ENCODE peak calls at places on chromosomes 2 and 18, in five cellular contexts. U is brain microvascular endothelial cell, X is neural progenitor cell, G is HL-60, Q is IMR-90. K is an unnamed sample.

GRCh38 chr18:55053976-55054375 is 94.7 kb upstream of the CCDC68 start:
- DNase-seq in U (no peak), X (no peak), G (no peak), Q (peak; percentile 2), K (peak; percentile 80)

GRCh38 chr2:199985625-199986207 is 30.3 kb downstream of the MAIP1 start:
- DNase-seq in U (peak; percentile 66), X (peak; percentile 71), G (peak; percentile 85), Q (peak; percentile 81), K (peak; percentile 72)

GRCh38 chr2:241509408-241509784 is 1.0 kb upstream of the STK25 start:
- DNase-seq in U (no peak), X (no peak), G (no peak), Q (no peak), K (no peak)

GRCh38 chr2:239378918-239379640 is 21.7 kb downstream of the HDAC4 start:
- DNase-seq in U (no peak), X (no peak), G (peak; percentile 54), Q (no peak), K (no peak)

GRCh38 chr18:5106730-5107129 is 90.3 kb downstream of the AKAIN1 start:
- DNase-seq in U (no peak), X (peak; percentile 12), G (no peak), Q (no peak), K (no peak)

GRCh38 chr2:240840435-240841060 is 20.5 kb upstream of the KIF1A start:
- DNase-seq in U (peak; percentile 71), X (peak; percentile 81), G (peak; percentile 28), Q (peak; percentile 70), K (peak; percentile 57)

GRCh38 chr18:5975111-5975622 is 79.8 kb upstream of the TMEM200C start:
- DNase-seq in U (peak; percentile 75), X (no peak), G (no peak), Q (peak; percentile 89), K (peak; percentile 66)

GRCh38 chr2:140718999-140719398 is 1411.8 kb downstream of the LRP1B start:
- DNase-seq in U (no peak), X (no peak), G (no peak), Q (no peak), K (no peak)

GRCh38 chr18:69469444-69469919 is 68.8 kb downstream of the DOK6 start:
- DNase-seq in U (no peak), X (peak; percentile 40), G (peak; percentile 44), Q (no peak), K (no peak)

GRCh38 chr2:26917135-26917836 is 53.2 kb upstream of the MAPRE3 start:
- DNase-seq in U (no peak), X (no peak), G (no peak), Q (no peak), K (no peak)

GRCh38 chr2:188629890-188630483 is 338.3 kb downstream of the GULP1 start:
- DNase-seq in U (peak; percentile 24), X (peak; percentile 3), G (no peak), Q (peak; percentile 51), K (peak; percentile 49)

GRCh38 chr18:74897971-74898657 is 300.4 kb downstream of the ZNF407 start:
- DNase-seq in U (peak; percentile 57), X (no peak), G (no peak), Q (peak; percentile 85), K (peak; percentile 51)

GRCh38 chr2:43114210-43114609 is 112.2 kb downstream of the ZFP36L2 start:
- DNase-seq in U (no peak), X (no peak), G (no peak), Q (peak; percentile 35), K (no peak)

GRCh38 chr2:127413782-127414743 is 4.2 kb upstream of the PROC start:
- DNase-seq in U (no peak), X (no peak), G (no peak), Q (peak; percentile 78), K (peak; percentile 71)

GRCh38 chr2:140695163-140695562 is 1435.7 kb downstream of the LRP1B start:
- DNase-seq in U (peak; percentile 48), X (peak; percentile 17), G (no peak), Q (peak; percentile 62), K (peak; percentile 60)

GRCh38 chr2:147636888-147637270 is 207.9 kb upstream of the ACVR2A start:
- DNase-seq in U (no peak), X (no peak), G (no peak), Q (no peak), K (no peak)

GRCh38 chr2:136297974-136298373 is 180.0 kb upstream of the CXCR4 start:
- DNase-seq in U (no peak), X (no peak), G (no peak), Q (no peak), K (no peak)

GRCh38 chr2:241887806-241888522 is 18.4 kb downstream of the RTP5 start:
- DNase-seq in U (no peak), X (no peak), G (no peak), Q (no peak), K (no peak)

GRCh38 chr2:47128705-47129104 is 26.4 kb downstream of the STPG4 start:
- DNase-seq in U (no peak), X (no peak), G (no peak), Q (no peak), K (no peak)

GRCh38 chr2:130152816-130153595 is 8.1 kb upstream of the CCDC74B start:
- DNase-seq in U (no peak), X (no peak), G (no peak), Q (no peak), K (no peak)

GRCh38 chr2:199659207-199659606 is 191.8 kb downstream of the FTCDNL1 start:
- DNase-seq in U (peak; percentile 17), X (peak; percentile 89), G (peak; percentile 30), Q (peak; percentile 3), K (peak; percentile 29)

GRCh38 chr2:72572501-72572900 is 253.3 kb downstream of the EXOC6B start:
- DNase-seq in U (peak; percentile 92), X (no peak), G (no peak), Q (peak; percentile 61), K (peak; percentile 75)

GRCh38 chr2:14524041-14524802 is 108.3 kb upstream of the LRATD1 start:
- DNase-seq in U (no peak), X (no peak), G (no peak), Q (peak; percentile 89), K (peak; percentile 82)

GRCh38 chr2:241007880-241008710 is 9.7 kb downstream of the SNED1 start:
- DNase-seq in U (no peak), X (no peak), G (no peak), Q (no peak), K (no peak)

GRCh38 chr2:226354434-226354833 is 445.2 kb downstream of the IRS1 start:
- DNase-seq in U (peak; percentile 7), X (no peak), G (no peak), Q (peak; percentile 74), K (peak; percentile 72)

GRCh38 chr2:43241558-43241957 is 15.2 kb upstream of the ZFP36L2 start:
- DNase-seq in U (no peak), X (no peak), G (no peak), Q (no peak), K (no peak)

GRCh38 chr2:179594268-179595112 is 266.9 kb downstream of the ZNF385B start:
- DNase-seq in U (no peak), X (no peak), G (no peak), Q (no peak), K (no peak)

GRCh38 chr18:58135806-58136331 is 91.8 kb downstream of the NEDD4L start:
- DNase-seq in U (peak; percentile 57), X (peak; percentile 80), G (peak; percentile 61), Q (peak; percentile 74), K (peak; percentile 68)

GRCh38 chr2:139365189-139365588 is 585.0 kb upstream of the NXPH2 start:
- DNase-seq in U (no peak), X (no peak), G (no peak), Q (no peak), K (no peak)

GRCh38 chr2:9665903-9666302 is 35.1 kb upstream of the YWHAQ start:
- DNase-seq in U (peak; percentile 90), X (no peak), G (no peak), Q (peak; percentile 92), K (peak; percentile 88)

GRCh38 chr2:60426908-60427307 is 126.5 kb downstream of the BCL11A start:
- DNase-seq in U (no peak), X (no peak), G (no peak), Q (no peak), K (no peak)

GRCh38 chr2:65300772-65301711 is 73.4 kb downstream of the ACTR2 start:
- DNase-seq in U (peak; percentile 84), X (peak; percentile 47), G (peak; percentile 51), Q (peak; percentile 89), K (peak; percentile 96)
- H3K4me3 ChIP-seq in U (no peak overlapping the region), X (no peak overlapping the region), G (no peak overlapping the region), Q (peak overlapping the region; percentile 12), K (peak overlapping the region; percentile 39)

DNA sequence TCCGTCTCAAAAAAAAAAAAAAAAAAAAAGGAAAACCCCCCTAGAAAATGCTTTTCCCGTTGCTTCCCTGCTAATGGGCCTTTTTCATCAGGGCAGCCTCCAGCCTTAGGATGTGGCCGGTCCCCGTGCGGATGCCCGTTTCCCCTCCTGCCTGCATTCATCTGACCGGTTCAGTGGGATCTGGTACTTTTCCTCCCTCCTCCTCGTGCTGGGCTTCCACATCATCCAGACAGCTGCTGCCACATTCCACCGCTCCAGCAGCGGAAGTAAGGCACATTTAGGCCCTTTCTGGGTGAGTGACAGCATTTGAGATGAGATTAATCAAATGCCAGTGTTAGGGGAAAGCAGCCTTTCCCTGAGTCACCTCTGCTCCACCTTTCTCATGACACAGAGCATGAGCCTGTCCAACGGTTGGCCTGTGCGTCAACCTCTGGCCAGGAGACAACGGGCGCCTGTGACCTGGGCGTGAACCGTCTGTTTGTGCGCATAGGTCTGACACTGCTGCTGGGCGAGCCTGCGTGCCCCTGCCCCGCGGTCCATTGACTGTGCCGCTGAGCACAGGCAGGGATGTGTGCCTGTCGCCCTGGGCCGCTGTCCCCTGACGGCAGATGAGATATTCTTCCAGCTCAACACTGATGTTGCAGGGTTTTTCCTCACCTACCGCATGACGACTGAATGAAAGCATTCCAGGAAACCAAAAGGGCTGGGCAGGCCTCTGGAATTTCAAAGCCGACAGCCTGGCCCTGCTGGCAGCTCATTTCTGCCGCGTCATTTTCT is 174.0 kb downstream of the TGIF1 start:
- DNase-seq in U (peak; percentile 96), X (peak; percentile 93), G (no peak), Q (peak; percentile 98), K (peak; percentile 99)
- TF ChIP-seq CTCF in U (no peak), X (no peak), G (no peak), Q (no peak), K (no peak)

GRCh38 chr2:42052702-42053481 is 5.1 kb downstream of the PKDCC start:
- DNase-seq in U (peak; percentile 45), X (no peak), G (no peak), Q (peak; percentile 67), K (no peak)

GRCh38 chr2:42054657-42055430 is 7.0 kb downstream of the PKDCC start:
- DNase-seq in U (no peak), X (no peak), G (no peak), Q (no peak), K (no peak)

GRCh38 chr2:42053791-42054656 is 6.2 kb downstream of the PKDCC start:
- DNase-seq in U (no peak), X (no peak), G (no peak), Q (no peak), K (no peak)

GRCh38 chr2:42051168-42052125 is 3.6 kb downstream of the PKDCC start:
- DNase-seq in U (no peak), X (peak; percentile 65), G (no peak), Q (no peak), K (no peak)

GRCh38 chr2:42053482-42053790 is 5.6 kb downstream of the PKDCC start:
- DNase-seq in U (no peak), X (no peak), G (no peak), Q (no peak), K (no peak)
- H3K4me3 ChIP-seq in U (no peak overlapping the region), X (no peak overlapping the region), G (no peak overlapping the region), Q (no peak overlapping the region), K (no peak overlapping the region)

DNA sequence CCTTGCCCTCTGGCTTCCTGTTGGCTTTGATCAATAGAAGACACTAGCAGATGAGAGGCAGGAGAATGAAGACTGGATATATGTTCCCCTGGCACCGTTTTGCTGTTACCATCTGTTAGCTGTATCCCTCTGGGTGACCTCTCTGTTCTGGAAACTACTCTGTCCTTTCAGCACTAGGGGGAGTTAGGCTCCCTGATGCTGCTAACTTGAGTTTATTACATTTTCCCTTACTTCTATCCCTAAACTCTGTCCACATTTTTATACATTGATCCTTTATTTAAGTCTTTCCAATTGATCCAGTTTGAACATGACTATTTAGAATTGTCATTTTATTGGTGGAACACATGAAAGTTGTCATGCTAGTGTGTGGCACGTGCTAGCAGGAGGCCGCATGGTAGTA is 1014.3 kb upstream of the CDH2 start:
- DNase-seq in U (no peak), X (peak; percentile 12), G (no peak), Q (peak; percentile 45), K (peak; percentile 41)
- TF ChIP-seq CTCF in U (peak; percentile 63), X (peak; percentile 56), G (no peak), Q (peak; percentile 49), K (peak; percentile 65)